ENCODE peak calls at places on chromosomes 6 and 20, in nine cellular contexts. H, Z, Q, M, T, P, F, O and E are unnamed samples. For H3K4me1, the result is how much of the 10 kb centered on the place peaks cover.

GRCh38 chr20:51661609-51662178 is 106.5 kb downstream of the ATP9A start:
- DNase-seq in H (no peak), Z (no peak), Q (peak), M (no peak), T (no peak), P (no peak), F (no peak), O (peak), E (no peak)

GRCh38 chr6:45946352-45946751 is 69.3 kb downstream of the CLIC5 start:
- DNase-seq in H (peak), Z (no peak), Q (no peak), M (peak), T (no peak), P (no peak), F (peak), O (peak), E (no peak)

GRCh38 chr6:73389854-73390253 is 4.8 kb upstream of the DDX43 start:
- DNase-seq in H (no peak), Z (no peak), Q (no peak), M (no peak), T (no peak), P (peak), F (no peak), O (no peak), E (no peak)

GRCh38 chr6:15921243-15921642 is 207.6 kb upstream of the MYLIP start:
- DNase-seq in H (no peak), Z (no peak), Q (no peak), M (no peak), T (no peak), P (no peak), F (no peak), O (no peak), E (no peak)

GRCh38 chr6:159979136-159979874 is 10.4 kb downstream of the IGF2R start:
- DNase-seq in H (peak), Z (no peak), Q (no peak), M (peak), T (peak), P (peak), F (no peak), O (peak), E (no peak)

GRCh38 chr6:56484669-56485068 is 158.0 kb downstream of the DST start:
- DNase-seq in H (no peak), Z (no peak), Q (no peak), M (no peak), T (no peak), P (no peak), F (no peak), O (peak), E (no peak)

GRCh38 chr6:154247119-154247814 is 109.3 kb downstream of the IPCEF1 start:
- DNase-seq in H (no peak), Z (no peak), Q (no peak), M (no peak), T (no peak), P (no peak), F (no peak), O (no peak), E (no peak)

GRCh38 chr6:45590751-45591184 is 213.0 kb upstream of the SUPT3H start:
- DNase-seq in H (no peak), Z (no peak), Q (no peak), M (peak), T (no peak), P (no peak), F (peak), O (peak), E (no peak)

GRCh38 chr6:80163754-80164187 is 57.3 kb downstream of the BCKDHB start:
- DNase-seq in H (no peak), Z (no peak), Q (peak), M (no peak), T (no peak), P (no peak), F (no peak), O (peak), E (no peak)

GRCh38 chr20:37336369-37337207 is 9.4 kb upstream of the SRC start:
- DNase-seq in H (peak), Z (no peak), Q (no peak), M (peak), T (no peak), P (peak), F (peak), O (peak), E (no peak)

GRCh38 chr20:34581341-34582189 is 23.0 kb downstream of the MAP1LC3A start:
- DNase-seq in H (no peak), Z (no peak), Q (no peak), M (peak), T (no peak), P (no peak), F (no peak), O (peak), E (no peak)

GRCh38 chr20:57397004-57397692 is 6.0 kb downstream of the RBM38 start:
- DNase-seq in H (peak), Z (no peak), Q (no peak), M (no peak), T (no peak), P (no peak), F (no peak), O (no peak), E (no peak)
- H3K4me1 ChIP-seq in H (half or more), Z (under half), Q (under half), M (half or more), T (half or more), P (under half), F (under half), O (under half), E (under half)

DNA sequence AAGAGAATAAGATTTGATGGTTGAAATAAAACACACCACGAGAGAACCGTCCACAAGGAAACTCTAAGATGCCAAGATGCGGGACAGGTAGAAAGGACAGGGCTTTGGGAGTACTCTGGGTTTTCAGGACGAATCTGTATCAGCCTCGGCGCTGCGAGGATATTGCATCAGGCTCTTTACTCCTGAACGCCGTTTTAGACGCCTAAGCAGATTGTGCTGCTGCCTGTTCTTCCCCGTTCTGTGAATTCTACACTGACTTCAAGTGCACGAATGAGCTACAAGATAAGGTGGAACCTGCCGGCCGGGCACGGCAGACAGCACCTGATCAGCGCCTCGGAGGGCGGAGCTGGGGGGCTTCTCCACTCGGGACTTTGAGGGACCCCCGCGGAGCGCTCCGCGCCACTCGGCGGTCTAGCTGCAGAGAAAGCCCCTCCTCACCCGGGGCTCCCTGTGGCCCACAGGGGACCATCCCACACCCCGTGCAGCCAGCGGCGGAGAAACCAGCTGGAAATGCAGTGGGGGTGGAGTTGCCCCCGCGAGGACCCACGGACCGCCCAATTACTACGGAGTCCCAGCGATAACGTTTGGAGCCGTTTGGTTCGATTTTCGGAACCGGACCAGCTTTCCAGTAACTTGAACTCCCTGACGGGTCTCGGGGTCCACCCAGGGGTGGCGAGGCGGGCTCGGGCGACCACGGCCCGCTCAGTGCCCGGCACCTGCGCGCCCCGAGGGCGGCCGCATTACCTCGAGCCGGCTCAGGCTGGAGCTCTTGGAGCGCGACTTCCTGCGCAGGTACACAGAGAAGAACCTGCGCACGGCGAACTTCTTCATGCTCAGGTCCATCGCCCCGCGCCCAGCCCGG is 643 bp downstream of the RPS6KA2 start:
- DNase-seq in H (peak), Z (peak), Q (no peak), M (peak), T (peak), P (peak), F (no peak), O (peak), E (no peak)
- H3K4me3 ChIP-seq in H (peak), Z (peak), Q (peak), M (peak), T (peak), P (peak), F (peak), O (peak), E (peak)

GRCh38 chr6:75842191-75842590 is 93.2 kb downstream of the MYO6 start:
- DNase-seq in H (no peak), Z (no peak), Q (no peak), M (no peak), T (no peak), P (no peak), F (no peak), O (peak), E (no peak)
- TF ChIP-seq POLR2A in H (no peak), Z (no peak), Q (no peak), M (no peak), T (no peak), P (no peak), F (no peak), O (no peak), E (no peak)

GRCh38 chr6:170293411-170293844 is 2.5 kb upstream of the DLL1 start:
- DNase-seq in H (no peak), Z (no peak), Q (no peak), M (no peak), T (no peak), P (no peak), F (no peak), O (no peak), E (no peak)

GRCh38 chr6:170290306-170291128 is at the start of gene DLL1:
- DNase-seq in H (peak), Z (no peak), Q (no peak), M (peak), T (peak), P (peak), F (no peak), O (peak), E (no peak)

GRCh38 chr6:170292778-170293164 is 1.9 kb upstream of the DLL1 start:
- DNase-seq in H (no peak), Z (no peak), Q (peak), M (no peak), T (no peak), P (no peak), F (no peak), O (no peak), E (no peak)

GRCh38 chr6:170291271-170292110 is 613 bp upstream of the DLL1 start:
- DNase-seq in H (peak), Z (no peak), Q (no peak), M (peak), T (peak), P (peak), F (peak), O (no peak), E (no peak)

DNA sequence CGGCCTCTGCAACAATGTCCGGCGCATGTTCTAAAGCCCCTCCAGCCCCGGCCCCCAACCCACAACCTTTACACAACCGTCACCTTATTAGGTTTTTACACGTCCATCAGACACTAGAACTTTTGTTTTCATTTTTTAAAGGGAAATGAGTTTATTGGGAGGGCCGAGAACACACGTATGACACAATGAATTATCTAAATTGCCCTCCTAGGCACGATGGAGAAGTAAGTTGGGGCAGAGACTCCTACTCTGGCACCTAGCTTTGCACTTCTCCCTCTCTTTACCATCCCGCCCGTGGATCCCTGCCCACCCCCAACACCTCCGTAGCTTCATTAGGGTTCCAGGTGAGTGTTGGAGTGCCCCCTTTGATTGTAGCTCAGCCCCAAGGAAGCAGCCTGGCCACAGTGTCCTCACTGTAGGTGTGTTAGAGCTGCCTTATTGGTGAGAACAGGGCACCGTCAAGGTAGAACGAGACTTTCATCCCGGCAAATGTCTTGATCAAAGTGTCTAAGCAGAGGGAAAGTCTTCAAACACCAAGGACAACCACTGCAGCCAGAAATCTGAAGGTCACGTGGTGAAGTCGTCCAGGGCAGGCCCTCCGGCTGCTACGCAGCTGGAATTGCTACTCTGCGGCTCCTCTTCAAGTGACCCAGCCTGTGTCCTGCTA is 1.4 kb upstream of the DLL1 start:
- DNase-seq in H (no peak), Z (no peak), Q (no peak), M (no peak), T (no peak), P (no peak), F (no peak), O (no peak), E (no peak)
- H3K4me1 ChIP-seq in H (half or more), Z (under half), Q (under half), M (under half), T (half or more), P (under half), F (under half), O (under half), E (under half)

GRCh38 chr6:132224943-132225342 is 176.3 kb downstream of the MOXD1 start:
- DNase-seq in H (no peak), Z (no peak), Q (no peak), M (no peak), T (no peak), P (no peak), F (no peak), O (no peak), E (no peak)

GRCh38 chr6:132234356-132234755 is 166.9 kb downstream of the MOXD1 start:
- DNase-seq in H (no peak), Z (no peak), Q (no peak), M (no peak), T (no peak), P (no peak), F (no peak), O (no peak), E (no peak)

GRCh38 chr6:132231121-132231520 is 170.2 kb downstream of the MOXD1 start:
- DNase-seq in H (no peak), Z (no peak), Q (no peak), M (no peak), T (no peak), P (no peak), F (no peak), O (no peak), E (no peak)

GRCh38 chr6:132227937-132228336 is 173.3 kb downstream of the MOXD1 start:
- DNase-seq in H (no peak), Z (no peak), Q (no peak), M (no peak), T (no peak), P (no peak), F (peak), O (peak), E (no peak)

GRCh38 chr6:132228894-132229293 is 172.4 kb downstream of the MOXD1 start:
- DNase-seq in H (no peak), Z (no peak), Q (no peak), M (no peak), T (no peak), P (no peak), F (no peak), O (peak), E (no peak)
- H3K4me3 ChIP-seq in H (no peak), Z (no peak), Q (no peak), M (no peak), T (no peak), P (no peak), F (no peak), O (no peak), E (no peak)

DNA sequence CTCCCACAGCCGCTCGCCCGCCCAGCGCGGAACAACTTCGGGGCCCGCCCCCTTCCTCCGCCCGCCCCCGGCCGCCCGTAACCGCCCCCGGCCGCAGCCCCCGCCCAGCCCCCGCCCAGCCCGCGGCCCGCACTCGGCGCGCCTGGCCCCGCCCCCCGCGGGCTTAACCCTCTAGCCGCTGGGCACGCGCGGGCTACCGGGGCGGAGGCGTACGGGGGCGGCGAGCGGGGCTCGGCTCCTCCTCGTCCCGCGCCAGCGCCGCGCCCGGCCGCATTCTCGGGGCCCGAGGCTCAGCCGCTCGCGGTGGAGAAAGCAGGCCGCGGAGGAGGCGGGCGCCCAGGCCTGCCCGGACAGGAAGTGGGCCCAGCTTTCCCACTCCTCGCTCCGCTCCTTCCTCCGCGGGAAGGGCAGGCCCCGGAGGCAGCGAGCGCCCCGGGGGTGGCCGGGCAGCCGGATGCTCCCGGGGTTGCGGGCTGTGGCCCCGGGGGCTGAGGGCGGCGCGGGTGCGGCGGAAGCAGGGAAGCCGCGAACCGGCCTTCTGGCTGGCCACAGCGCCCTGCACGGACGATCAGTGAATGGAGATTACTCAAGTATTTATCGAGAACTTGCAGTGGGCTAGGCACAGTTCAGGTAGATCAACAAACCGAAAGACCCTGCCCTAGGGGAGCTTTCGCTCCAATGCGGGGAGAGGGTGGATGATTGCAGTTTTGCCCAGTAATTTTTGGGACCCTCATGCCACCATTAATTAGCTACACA is at the start of gene TRAM2:
- DNase-seq in H (peak), Z (peak), Q (peak), M (peak), T (peak), P (peak), F (peak), O (peak), E (peak)
- TF ChIP-seq POLR2A in H (no peak), Z (no peak), Q (peak), M (no peak), T (no peak), P (peak), F (peak), O (peak), E (no peak)